ENCODE peak calls at places on chromosomes 1 and 21, in five cellular contexts. One of them, this sample, is unnamed.

GRCh38 chr1:7320661-7321060 is 450.4 kb upstream of the VAMP3 start:
- DNase-seq in posterior vena cava: no peak
- DNase-seq in effector memory CD4-positive, alpha-beta T cell: no peak
- DNase-seq in T follicular helper cell: no peak
- DNase-seq in neural crest cell: no peak
- DNase-seq in this sample: no peak

GRCh38 chr1:38152351-38153082 is 105.9 kb upstream of the POU3F1 start:
- DNase-seq in posterior vena cava: no peak
- DNase-seq in effector memory CD4-positive, alpha-beta T cell: no peak
- DNase-seq in T follicular helper cell: no peak
- DNase-seq in neural crest cell: no peak
- DNase-seq in this sample: peak; percentile 20

GRCh38 chr1:3352952-3353331 is 101.5 kb upstream of the ARHGEF16 start:
- DNase-seq in posterior vena cava: peak; percentile 89
- DNase-seq in effector memory CD4-positive, alpha-beta T cell: no peak
- DNase-seq in T follicular helper cell: no peak
- DNase-seq in neural crest cell: no peak
- DNase-seq in this sample: peak; percentile 81

GRCh38 chr1:78126506-78126905 is 80.7 kb downstream of the GIPC2 start:
- DNase-seq in posterior vena cava: no peak
- DNase-seq in effector memory CD4-positive, alpha-beta T cell: no peak
- DNase-seq in T follicular helper cell: no peak
- DNase-seq in neural crest cell: no peak
- DNase-seq in this sample: no peak

GRCh38 chr21:34351786-34352241 is 12.0 kb upstream of the KCNE2 start:
- DNase-seq in posterior vena cava: peak; percentile 70
- DNase-seq in effector memory CD4-positive, alpha-beta T cell: no peak
- DNase-seq in T follicular helper cell: no peak
- DNase-seq in neural crest cell: peak; percentile 37
- DNase-seq in this sample: peak; percentile 75

GRCh38 chr1:22184892-22185612 is 42.2 kb upstream of the WNT4 start:
- DNase-seq in posterior vena cava: no peak
- DNase-seq in effector memory CD4-positive, alpha-beta T cell: no peak
- DNase-seq in T follicular helper cell: no peak
- DNase-seq in neural crest cell: no peak
- DNase-seq in this sample: peak; percentile 81

GRCh38 chr1:169339773-169340172 is 27.8 kb downstream of the NME7 start:
- DNase-seq in posterior vena cava: no peak
- DNase-seq in effector memory CD4-positive, alpha-beta T cell: no peak
- DNase-seq in T follicular helper cell: no peak
- DNase-seq in neural crest cell: no peak
- DNase-seq in this sample: no peak

GRCh38 chr1:182389619-182390047 is 2.0 kb downstream of the GLUL start:
- DNase-seq in posterior vena cava: no peak
- DNase-seq in effector memory CD4-positive, alpha-beta T cell: no peak
- DNase-seq in T follicular helper cell: no peak
- DNase-seq in neural crest cell: no peak
- DNase-seq in this sample: peak; percentile 42

GRCh38 chr1:109926662-109927300 is 16.1 kb downstream of the CSF1 start:
- DNase-seq in posterior vena cava: no peak
- DNase-seq in effector memory CD4-positive, alpha-beta T cell: no peak
- DNase-seq in T follicular helper cell: no peak
- DNase-seq in neural crest cell: no peak
- DNase-seq in this sample: peak; percentile 40

GRCh38 chr21:35350965-35351364 is 301.9 kb upstream of the RUNX1 start:
- DNase-seq in posterior vena cava: no peak
- DNase-seq in effector memory CD4-positive, alpha-beta T cell: no peak
- DNase-seq in T follicular helper cell: no peak
- DNase-seq in neural crest cell: no peak
- DNase-seq in this sample: no peak

GRCh38 chr1:1567152-1567830 is 7.4 kb downstream of the SSU72 start:
- DNase-seq in posterior vena cava: no peak
- DNase-seq in effector memory CD4-positive, alpha-beta T cell: no peak
- DNase-seq in T follicular helper cell: no peak
- DNase-seq in neural crest cell: no peak
- DNase-seq in this sample: no peak

GRCh38 chr1:172135076-172135672 is 285.3 kb upstream of the C1orf105 start:
- DNase-seq in posterior vena cava: no peak
- DNase-seq in effector memory CD4-positive, alpha-beta T cell: no peak
- DNase-seq in T follicular helper cell: no peak
- DNase-seq in neural crest cell: no peak
- DNase-seq in this sample: no peak

GRCh38 chr21:31877558-31877957 is 4.7 kb downstream of the HUNK start:
- DNase-seq in posterior vena cava: no peak
- DNase-seq in effector memory CD4-positive, alpha-beta T cell: no peak
- DNase-seq in T follicular helper cell: no peak
- DNase-seq in neural crest cell: no peak
- DNase-seq in this sample: no peak

GRCh38 chr1:9722378-9722749 is 70.8 kb downstream of the PIK3CD start:
- DNase-seq in posterior vena cava: no peak
- DNase-seq in effector memory CD4-positive, alpha-beta T cell: no peak
- DNase-seq in T follicular helper cell: no peak
- DNase-seq in neural crest cell: no peak
- DNase-seq in this sample: no peak

GRCh38 chr1:247862756-247863155 is 5.8 kb downstream of the TRIM58 start:
- DNase-seq in posterior vena cava: no peak
- DNase-seq in effector memory CD4-positive, alpha-beta T cell: no peak
- DNase-seq in T follicular helper cell: no peak
- DNase-seq in neural crest cell: no peak
- DNase-seq in this sample: no peak

GRCh38 chr1:154955039-154955717 is 721 bp downstream of the PBXIP1 start:
- DNase-seq in posterior vena cava: no peak
- DNase-seq in effector memory CD4-positive, alpha-beta T cell: peak; percentile 96
- DNase-seq in T follicular helper cell: peak; percentile 95
- DNase-seq in neural crest cell: no peak
- DNase-seq in this sample: peak; percentile 92

GRCh38 chr1:162689745-162690671 is 57.7 kb downstream of the DDR2 start:
- DNase-seq in posterior vena cava: no peak
- DNase-seq in effector memory CD4-positive, alpha-beta T cell: no peak
- DNase-seq in T follicular helper cell: no peak
- DNase-seq in neural crest cell: no peak
- DNase-seq in this sample: no peak

GRCh38 chr1:6445062-6445763 is 20.6 kb downstream of the ESPN start:
- DNase-seq in posterior vena cava: no peak
- DNase-seq in effector memory CD4-positive, alpha-beta T cell: no peak
- DNase-seq in T follicular helper cell: no peak
- DNase-seq in neural crest cell: no peak
- DNase-seq in this sample: peak; percentile 65

GRCh38 chr1:237232501-237232900 is 190.5 kb downstream of the RYR2 start:
- DNase-seq in posterior vena cava: no peak
- DNase-seq in effector memory CD4-positive, alpha-beta T cell: no peak
- DNase-seq in T follicular helper cell: no peak
- DNase-seq in neural crest cell: no peak
- DNase-seq in this sample: no peak

GRCh38 chr1:159040206-159040605 is 30.5 kb downstream of the IFI16 start:
- DNase-seq in posterior vena cava: no peak
- DNase-seq in effector memory CD4-positive, alpha-beta T cell: no peak
- DNase-seq in T follicular helper cell: no peak
- DNase-seq in neural crest cell: no peak
- DNase-seq in this sample: peak; percentile 24

GRCh38 chr1:88683516-88683847 is 591 bp upstream of the PKN2 start:
- DNase-seq in posterior vena cava: peak; percentile 81
- DNase-seq in effector memory CD4-positive, alpha-beta T cell: peak; percentile 30
- DNase-seq in T follicular helper cell: peak; percentile 15
- DNase-seq in neural crest cell: peak; percentile 30
- DNase-seq in this sample: peak; percentile 71

GRCh38 chr1:116226017-116226416 is 114.8 kb downstream of the MAB21L3 start:
- DNase-seq in posterior vena cava: no peak
- DNase-seq in effector memory CD4-positive, alpha-beta T cell: no peak
- DNase-seq in T follicular helper cell: no peak
- DNase-seq in neural crest cell: no peak
- DNase-seq in this sample: no peak

GRCh38 chr1:54833146-54833545 is 32.0 kb upstream of the TTC22 start:
- DNase-seq in posterior vena cava: peak; percentile 25
- DNase-seq in effector memory CD4-positive, alpha-beta T cell: no peak
- DNase-seq in T follicular helper cell: no peak
- DNase-seq in neural crest cell: no peak
- DNase-seq in this sample: no peak

GRCh38 chr1:154999651-155000474 is 2.7 kb upstream of the ZBTB7B start:
- DNase-seq in posterior vena cava: peak; percentile 80
- DNase-seq in effector memory CD4-positive, alpha-beta T cell: peak; percentile 42
- DNase-seq in T follicular helper cell: no peak
- DNase-seq in neural crest cell: no peak
- DNase-seq in this sample: peak; percentile 42

GRCh38 chr1:84847253-84848247 is 45.5 kb downstream of the LPAR3 start:
- DNase-seq in posterior vena cava: peak; percentile 82
- DNase-seq in effector memory CD4-positive, alpha-beta T cell: no peak
- DNase-seq in T follicular helper cell: no peak
- DNase-seq in neural crest cell: no peak
- DNase-seq in this sample: peak; percentile 99

GRCh38 chr21:37710555-37711293 is 205.5 kb downstream of the KCNJ6 start:
- DNase-seq in posterior vena cava: no peak
- DNase-seq in effector memory CD4-positive, alpha-beta T cell: no peak
- DNase-seq in T follicular helper cell: no peak
- DNase-seq in neural crest cell: no peak
- DNase-seq in this sample: no peak

GRCh38 chr1:25649041-25649440 is 32.5 kb downstream of the MAN1C1 start:
- DNase-seq in posterior vena cava: no peak
- DNase-seq in effector memory CD4-positive, alpha-beta T cell: no peak
- DNase-seq in T follicular helper cell: no peak
- DNase-seq in neural crest cell: no peak
- DNase-seq in this sample: no peak

GRCh38 chr1:48817505-48818114 is 40.9 kb upstream of the BEND5 start:
- DNase-seq in posterior vena cava: peak; percentile 86
- DNase-seq in effector memory CD4-positive, alpha-beta T cell: no peak
- DNase-seq in T follicular helper cell: no peak
- DNase-seq in neural crest cell: peak; percentile 51
- DNase-seq in this sample: peak; percentile 81

GRCh38 chr1:227315500-227316346 is 2.6 kb downstream of the CDC42BPA start:
- DNase-seq in posterior vena cava: no peak
- DNase-seq in effector memory CD4-positive, alpha-beta T cell: no peak
- DNase-seq in T follicular helper cell: no peak
- DNase-seq in neural crest cell: no peak
- DNase-seq in this sample: peak; percentile 50

GRCh38 chr1:76278711-76279386 is 204.3 kb downstream of the ST6GALNAC3 start:
- DNase-seq in posterior vena cava: no peak
- DNase-seq in effector memory CD4-positive, alpha-beta T cell: no peak
- DNase-seq in T follicular helper cell: no peak
- DNase-seq in neural crest cell: no peak
- DNase-seq in this sample: peak; percentile 44

GRCh38 chr1:40377512-40377911 is 4.0 kb downstream of the SMAP2 start:
- DNase-seq in posterior vena cava: no peak
- DNase-seq in effector memory CD4-positive, alpha-beta T cell: no peak
- DNase-seq in T follicular helper cell: no peak
- DNase-seq in neural crest cell: no peak
- DNase-seq in this sample: no peak

GRCh38 chr1:214071469-214071868 is 83.7 kb downstream of the PROX1 start:
- DNase-seq in posterior vena cava: no peak
- DNase-seq in effector memory CD4-positive, alpha-beta T cell: no peak
- DNase-seq in T follicular helper cell: no peak
- DNase-seq in neural crest cell: no peak
- DNase-seq in this sample: no peak

GRCh38 chr21:45262041-45262581 is 25.6 kb downstream of the POFUT2 start:
- DNase-seq in posterior vena cava: no peak
- DNase-seq in effector memory CD4-positive, alpha-beta T cell: no peak
- DNase-seq in T follicular helper cell: no peak
- DNase-seq in neural crest cell: no peak
- DNase-seq in this sample: no peak